ENCODE peak calls at places on chromosomes 12 and 14, in five cellular contexts. Z is A549; W is IMR-90; A is naive thymus-derived CD4-positive, alpha-beta T cell; L is neural progenitor cell. S is an unnamed sample.

GRCh38 chr12:52600071-52600470 is 1.2 kb downstream of the KRT72 start:
- DNase-seq in L (no peak), A (no peak), Z (no peak), W (no peak), S (no peak)

GRCh38 chr14:50230601-50231474 is 540 bp downstream of the SOS2 start:
- DNase-seq in Z (peak; percentile 55), L (peak; percentile 26), A (peak; percentile 11), W (peak; percentile 59), S (no peak)

GRCh38 chr14:104135121-104135903 is 3.1 kb upstream of the KIF26A start:
- DNase-seq in A (no peak), W (no peak), L (peak; percentile 89), Z (peak; percentile 72), S (peak; percentile 55)

GRCh38 chr12:40271981-40272664 is 47.3 kb downstream of the LRRK2 start:
- DNase-seq in W (no peak), L (no peak), Z (no peak), A (no peak), S (no peak)

GRCh38 chr14:103846569-103847438 is 571 bp downstream of the PPP1R13B start:
- DNase-seq in A (no peak), L (peak; percentile 63), Z (no peak), W (no peak), S (no peak)

GRCh38 chr12:12716151-12716844 is 870 bp upstream of the CDKN1B start:
- DNase-seq in A (peak; percentile 34), Z (peak; percentile 30), L (no peak), W (peak; percentile 31), S (no peak)

GRCh38 chr14:27392153-27392552 is 794.3 kb upstream of the NOVA1 start:
- DNase-seq in L (no peak), A (no peak), Z (no peak), W (no peak), S (no peak)

GRCh38 chr14:54730156-54730961 is 163.4 kb downstream of the SAMD4A start:
- DNase-seq in A (no peak), Z (peak; percentile 4), W (peak; percentile 78), L (no peak), S (no peak)

GRCh38 chr14:105738638-105739037 is 212.3 kb downstream of the TMEM121 start:
- DNase-seq in W (no peak), L (no peak), Z (no peak), A (no peak), S (no peak)

GRCh38 chr12:114700392-114701103 is 16.6 kb upstream of the TBX3 start:
- DNase-seq in Z (no peak), A (no peak), W (no peak), L (peak; percentile 31), S (no peak)

GRCh38 chr12:20040844-20041243 is 327.5 kb upstream of the PDE3A start:
- DNase-seq in Z (no peak), L (peak; percentile 4), W (no peak), A (no peak), S (no peak)

GRCh38 chr14:33364536-33364935 is 425.9 kb downstream of the NPAS3 start:
- DNase-seq in W (no peak), Z (no peak), A (no peak), L (peak; percentile 65), S (no peak)

GRCh38 chr12:13152281-13152680 is 44.2 kb upstream of the EMP1 start:
- DNase-seq in Z (no peak), W (no peak), A (no peak), L (no peak), S (no peak)

GRCh38 chr14:29745863-29746262 is 181.8 kb downstream of the PRKD1 start:
- DNase-seq in Z (no peak), A (no peak), L (no peak), W (no peak), S (no peak)

GRCh38 chr12:104347374-104348075 is 44.0 kb downstream of the EID3 start:
- DNase-seq in L (no peak), A (no peak), W (peak; percentile 54), Z (peak; percentile 51), S (no peak)

GRCh38 chr14:57871487-57872080 is 5.7 kb upstream of the SLC35F4 start:
- DNase-seq in Z (peak; percentile 43), W (peak; percentile 28), A (no peak), L (peak; percentile 75), S (peak; percentile 18)

GRCh38 chr14:106737025-106737424 is 1210.6 kb downstream of the TMEM121 start:
- DNase-seq in A (peak; percentile 42), W (no peak), Z (no peak), L (no peak), S (no peak)

GRCh38 chr12:15701212-15701611 is 88.0 kb downstream of the EPS8 start:
- DNase-seq in Z (no peak), L (no peak), W (peak; percentile 70), A (no peak), S (no peak)

GRCh38 chr14:100417466-100417865 is 94.3 kb downstream of the SLC25A47 start:
- DNase-seq in W (peak; percentile 97), A (no peak), L (peak; percentile 84), Z (peak; percentile 88), S (peak; percentile 46)

GRCh38 chr14:22819191-22819988 is 4.2 kb upstream of the SLC7A7 start:
- DNase-seq in W (peak; percentile 85), Z (peak; percentile 35), L (no peak), A (no peak), S (no peak)

GRCh38 chr12:67782573-67782972 is 134.0 kb downstream of the DYRK2 start:
- DNase-seq in Z (no peak), W (no peak), L (no peak), A (no peak), S (no peak)

GRCh38 chr14:31038521-31039166 is 12.5 kb upstream of the STRN3 start:
- DNase-seq in L (no peak), W (no peak), Z (no peak), A (no peak), S (no peak)

DNA sequence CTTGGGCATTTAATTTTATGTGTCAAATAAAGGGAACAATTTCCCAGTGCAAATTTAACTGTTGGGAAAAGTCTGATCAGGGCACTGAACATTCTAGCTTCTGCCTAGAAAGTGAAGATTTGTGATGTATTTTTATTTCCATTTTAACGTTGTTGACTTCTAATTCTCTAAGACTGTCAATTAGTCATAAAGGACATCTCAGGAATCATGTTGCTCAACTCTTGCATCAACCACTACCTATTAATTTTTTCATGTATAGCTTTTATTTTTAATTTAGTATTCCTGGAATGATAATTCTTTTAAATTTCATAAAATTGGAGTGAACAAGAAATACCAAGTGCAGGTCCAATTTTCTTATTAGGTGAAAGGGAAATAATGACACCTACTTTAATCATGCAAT is 87.9 kb upstream of the METAP2 start:
- DNase-seq in Z (no peak), L (no peak), W (no peak), A (no peak), S (no peak)
- H3K4me1 ChIP-seq in Z (no peaks in the 10 kb centered on the region), L (peaks cover 7% of the 10 kb centered on the region), W (peaks cover 2% of the 10 kb centered on the region), A (no peaks in the 10 kb centered on the region), S (no peaks in the 10 kb centered on the region)

DNA sequence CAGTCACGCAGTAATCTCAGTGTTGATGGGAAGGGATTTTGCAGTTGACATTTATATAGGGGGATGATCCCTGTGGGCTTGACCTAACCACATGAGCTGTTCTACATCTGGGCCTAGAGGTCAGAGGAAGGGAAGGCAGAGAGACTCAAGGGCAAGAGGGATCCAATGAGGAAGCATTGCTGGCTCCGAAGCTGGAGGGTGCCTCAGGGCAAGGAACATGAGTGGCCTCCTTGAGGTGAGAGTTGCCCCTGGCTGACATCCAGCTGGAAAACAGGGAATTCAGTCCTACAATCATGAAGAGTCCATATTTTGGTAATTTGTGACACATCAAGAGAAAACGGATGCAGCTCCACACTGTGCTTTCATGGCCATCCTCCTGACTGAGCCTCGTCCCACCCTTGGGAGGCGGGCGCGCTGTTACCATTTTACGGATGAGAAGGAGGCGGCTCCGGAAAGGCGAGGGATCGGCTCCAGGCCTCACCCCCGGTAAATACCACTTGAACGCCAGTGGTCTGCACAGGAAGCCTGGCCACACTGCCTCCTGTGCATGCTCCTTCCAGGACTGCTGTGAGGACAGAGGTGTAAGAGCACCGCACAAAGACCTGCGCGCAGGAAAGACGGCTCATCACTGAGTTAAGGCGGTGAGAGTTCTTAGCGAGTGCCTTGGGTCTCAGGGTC is 18.5 kb upstream of the FKBP4 start:
- DNase-seq in W (no peak), A (no peak), L (no peak), Z (no peak), S (no peak)
- H3K4me1 ChIP-seq in W (no peaks in the 10 kb centered on the region), A (no peaks in the 10 kb centered on the region), L (peaks cover 25% of the 10 kb centered on the region), Z (no peaks in the 10 kb centered on the region), S (peaks cover 6% of the 10 kb centered on the region)

DNA sequence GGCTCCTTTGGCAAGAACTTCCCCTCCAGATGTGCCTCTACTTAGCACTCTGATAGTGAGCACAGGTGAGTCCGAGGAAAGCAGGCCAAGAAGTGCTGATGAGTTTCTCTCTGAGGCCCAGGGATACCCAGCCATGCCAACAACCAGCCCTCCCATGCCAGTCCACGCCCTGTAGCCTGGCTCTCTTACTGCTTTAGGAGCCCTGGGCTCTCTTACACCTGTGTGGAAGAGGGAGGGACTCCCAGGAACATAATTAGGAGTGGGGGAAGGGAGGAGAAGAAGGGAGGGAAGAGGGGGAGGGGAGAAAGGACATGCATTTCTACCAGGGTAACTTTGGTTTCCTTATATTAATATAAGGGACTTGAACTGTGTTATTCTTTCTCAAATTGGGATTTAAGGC is 121.6 kb downstream of the CRADD start:
- DNase-seq in A (no peak), L (no peak), Z (no peak), W (no peak), S (no peak)
- H3K4me1 ChIP-seq in A (no peaks in the 10 kb centered on the region), L (peaks cover 7% of the 10 kb centered on the region), Z (no peaks in the 10 kb centered on the region), W (peaks cover 9% of the 10 kb centered on the region), S (peaks cover 5% of the 10 kb centered on the region)

GRCh38 chr12:96204381-96204780 is 10.2 kb downstream of the ELK3 start:
- DNase-seq in A (no peak), W (no peak), L (no peak), Z (no peak), S (no peak)
- H3K4me1 ChIP-seq in A (peaks cover 38% of the 10 kb centered on the region), W (peaks cover 10% of the 10 kb centered on the region), L (no peaks in the 10 kb centered on the region), Z (peaks cover 18% of the 10 kb centered on the region), S (no peaks in the 10 kb centered on the region)

GRCh38 chr12:57604454-57605307 is at the start of gene DTX3:
- DNase-seq in L (peak; percentile 66), A (no peak), W (no peak), Z (no peak), S (no peak)

GRCh38 chr12:57606016-57606311 is 1.3 kb downstream of the DTX3 start:
- DNase-seq in Z (no peak), L (no peak), W (no peak), A (no peak), S (no peak)

GRCh38 chr12:57606821-57607220 is 2.2 kb downstream of the DTX3 start:
- DNase-seq in W (no peak), L (no peak), Z (no peak), A (no peak), S (no peak)

GRCh38 chr12:57606399-57606798 is 1.8 kb downstream of the DTX3 start:
- DNase-seq in Z (no peak), W (no peak), A (no peak), L (no peak), S (no peak)

GRCh38 chr12:57605308-57606015 is 838 bp downstream of the DTX3 start:
- DNase-seq in W (no peak), A (no peak), Z (no peak), L (peak; percentile 46), S (no peak)
- H3K4me1 ChIP-seq in W (peaks cover 11% of the 10 kb centered on the region), A (peaks cover 19% of the 10 kb centered on the region), Z (peaks cover 13% of the 10 kb centered on the region), L (peaks cover 29% of the 10 kb centered on the region), S (peaks cover 8% of the 10 kb centered on the region)

S was measured in NT2/D1.